ENCODE peak calls at places on chromosome 5, in five cellular contexts. T is left lung, J is Caco-2, E is progenitor cell of endocrine pancreas, R is right atrium auricular region. N is an unnamed sample.

GRCh38 chr5:145540375-145540774 is 294.8 kb downstream of the PRELID2 start:
- DNase-seq in T (no peak), J (no peak), E (no peak), R (no peak), N (no peak)

GRCh38 chr5:142492781-142493281 is 168.0 kb upstream of the SPRY4 start:
- DNase-seq in T (no peak), J (no peak), E (no peak), R (no peak), N (no peak)

GRCh38 chr5:110086658-110087388 is 397.1 kb downstream of the MAN2A1 start:
- DNase-seq in T (no peak), J (no peak), E (no peak), R (no peak), N (no peak)

GRCh38 chr5:148477429-148477828 is 93.7 kb downstream of the FBXO38 start:
- DNase-seq in T (no peak), J (no peak), E (no peak), R (no peak), N (no peak)

GRCh38 chr5:59037453-59038168 is 454.7 kb downstream of the RAB3C start:
- DNase-seq in T (no peak), J (no peak), E (no peak), R (no peak), N (no peak)

GRCh38 chr5:95839658-95840057 is 17.1 kb upstream of the GLRX start:
- DNase-seq in T (no peak), J (no peak), E (no peak), R (no peak), N (no peak)

GRCh38 chr5:159655757-159656409 is 260.4 kb upstream of the ADRA1B start:
- DNase-seq in T (no peak), J (no peak), E (no peak), R (no peak), N (no peak)

GRCh38 chr5:164054461-164054860 is 549.0 kb downstream of the MAT2B start:
- DNase-seq in T (no peak), J (no peak), E (no peak), R (no peak), N (no peak)

GRCh38 chr5:130231786-130232185 is 327.5 kb downstream of the CHSY3 start:
- DNase-seq in T (no peak), J (no peak), E (no peak), R (no peak), N (no peak)

GRCh38 chr5:62256161-62257017 is 49.6 kb upstream of the KIF2A start:
- DNase-seq in T (no peak), J (no peak), E (no peak), R (no peak), N (no peak)

GRCh38 chr5:73592546-73592945 is 27.0 kb downstream of the UTP15 start:
- DNase-seq in T (no peak), J (no peak), E (no peak), R (no peak), N (no peak)

GRCh38 chr5:179313849-179314521 is 31.3 kb downstream of the ADAMTS2 start:
- DNase-seq in T (peak), J (peak), E (no peak), R (peak), N (no peak)

GRCh38 chr5:96434201-96434645 is 1.2 kb upstream of the PCSK1 start:
- DNase-seq in T (peak), J (peak), E (peak), R (no peak), N (peak)

GRCh38 chr5:103211858-103212500 is 46.6 kb upstream of the MACIR start:
- DNase-seq in T (no peak), J (no peak), E (no peak), R (no peak), N (no peak)

GRCh38 chr5:131258733-131259132 is 5.1 kb upstream of the CDC42SE2 start:
- DNase-seq in T (no peak), J (no peak), E (no peak), R (no peak), N (no peak)

GRCh38 chr5:82327961-82328360 is 49.8 kb upstream of the RPS23 start:
- DNase-seq in T (no peak), J (no peak), E (no peak), R (no peak), N (no peak)

GRCh38 chr5:43780586-43780985 is 177.6 kb downstream of the NNT start:
- DNase-seq in T (no peak), J (no peak), E (no peak), R (no peak), N (no peak)

GRCh38 chr5:126857472-126858410 is 80.8 kb downstream of the LMNB1 start:
- DNase-seq in T (no peak), J (no peak), E (no peak), R (no peak), N (no peak)

GRCh38 chr5:126014691-126015090 is 408.5 kb upstream of the GRAMD2B start:
- DNase-seq in T (no peak), J (no peak), E (no peak), R (no peak), N (no peak)

GRCh38 chr5:110785356-110785755 is 46.5 kb downstream of the SLC25A46 start:
- DNase-seq in T (no peak), J (no peak), E (no peak), R (no peak), N (no peak)

GRCh38 chr5:124433170-124433569 is 313.3 kb downstream of the ZNF608 start:
- DNase-seq in T (no peak), J (no peak), E (no peak), R (no peak), N (no peak)

GRCh38 chr5:179344301-179345178 is 721 bp downstream of the ADAMTS2 start:
- DNase-seq in T (no peak), J (no peak), E (no peak), R (no peak), N (peak)

GRCh38 chr5:97846646-97847045 is 663.6 kb upstream of the RIOK2 start:
- DNase-seq in T (no peak), J (no peak), E (no peak), R (no peak), N (no peak)

GRCh38 chr5:132775439-132776076 is 1.5 kb downstream of the SEPTIN8 start:
- DNase-seq in T (no peak), J (peak), E (no peak), R (no peak), N (no peak)

GRCh38 chr5:150778517-150779396 is at the start of gene SMIM3:
- DNase-seq in T (peak), J (peak), E (peak), R (peak), N (peak)

GRCh38 chr5:158139161-158139560 is 280.2 kb upstream of the CLINT1 start:
- DNase-seq in T (no peak), J (no peak), E (no peak), R (no peak), N (no peak)

GRCh38 chr5:159050408-159051091 is 49.2 kb downstream of the EBF1 start:
- DNase-seq in T (no peak), J (no peak), E (no peak), R (no peak), N (peak)

GRCh38 chr5:558326-558725 is 34.1 kb upstream of the SLC9A3 start:
- DNase-seq in T (no peak), J (no peak), E (peak), R (no peak), N (no peak)

GRCh38 chr5:120516799-120517198 is 52.7 kb downstream of the PRR16 start:
- DNase-seq in T (no peak), J (no peak), E (no peak), R (no peak), N (no peak)

GRCh38 chr5:54654211-54654610 is 136.7 kb downstream of the SNX18 start:
- DNase-seq in T (no peak), J (no peak), E (no peak), R (no peak), N (no peak)

GRCh38 chr5:497871-498509 is 26.3 kb downstream of the SLC9A3 start:
- DNase-seq in T (no peak), J (no peak), E (no peak), R (no peak), N (no peak)

GRCh38 chr5:33470544-33470943 is 29.8 kb downstream of the TARS1 start:
- DNase-seq in T (no peak), J (no peak), E (no peak), R (no peak), N (no peak)
- TF ChIP-seq CTCF in T (no peak), J (no peak), E (peak), R (peak), N (no peak)

GRCh38 chr5:176818391-176819098 is 8.2 kb downstream of the UNC5A start:
- DNase-seq in T (no peak), J (no peak), E (no peak), R (no peak), N (no peak)
- TF ChIP-seq CTCF in T (no peak), J (no peak), E (no peak), R (no peak), N (no peak)

GRCh38 chr5:55982957-55983381 is 11.8 kb downstream of the IL6ST start:
- DNase-seq in T (no peak), J (peak), E (no peak), R (no peak), N (no peak)
- TF ChIP-seq CTCF in T (no peak), J (peak), E (peak), R (peak), N (no peak)

DNA sequence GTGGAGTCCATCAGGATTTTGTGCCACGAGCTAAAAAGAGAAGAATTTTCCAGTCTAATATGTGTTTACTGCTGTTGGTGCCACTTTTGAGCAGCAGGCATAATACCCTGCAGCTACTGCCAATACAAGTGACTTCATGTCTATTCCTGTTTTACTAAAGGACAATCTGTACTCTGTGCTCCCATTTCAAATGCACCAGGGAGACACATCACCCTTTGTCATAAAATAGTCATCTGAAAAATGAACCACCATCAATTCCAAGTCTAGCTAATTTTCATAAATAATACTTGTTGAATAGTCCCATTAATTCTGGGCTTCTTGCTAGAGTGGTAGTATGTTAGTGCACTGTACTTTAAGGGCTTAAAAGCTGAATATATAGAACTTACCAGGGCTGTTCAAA is 8.9 kb upstream of the PKD2L2 start:
- DNase-seq in T (no peak), J (no peak), E (no peak), R (no peak), N (no peak)
- TF ChIP-seq CTCF in T (no peak), J (no peak), E (no peak), R (no peak), N (no peak)

GRCh38 chr5:136194611-136195010 is 1.6 kb upstream of the SMIM32 start:
- DNase-seq in T (no peak), J (no peak), E (no peak), R (peak), N (no peak)

GRCh38 chr5:136192015-136192525 is 892 bp downstream of the SMIM32 start:
- DNase-seq in T (no peak), J (no peak), E (no peak), R (no peak), N (peak)

GRCh38 chr5:136191304-136192014 is 1.5 kb downstream of the SMIM32 start:
- DNase-seq in T (no peak), J (no peak), E (no peak), R (no peak), N (peak)

GRCh38 chr5:136193396-136193935 is 504 bp upstream of the SMIM32 start:
- DNase-seq in T (no peak), J (peak), E (no peak), R (peak), N (no peak)

GRCh38 chr5:136192526-136193395 is at the start of gene SMIM32:
- DNase-seq in T (no peak), J (no peak), E (peak), R (peak), N (peak)
- TF ChIP-seq CTCF in T (no peak), J (no peak), E (peak), R (no peak), N (no peak)

GRCh38 chr5:52779213-52779612 is 8.5 kb upstream of the ITGA1 start:
- DNase-seq in T (no peak), J (no peak), E (no peak), R (no peak), N (no peak)
- TF ChIP-seq CTCF in T (no peak), J (no peak), E (no peak), R (no peak), N (no peak)